ENCODE peak calls at places on chromosome 19, in four cellular contexts. B is breast epithelium, J is IMR-90, A is uterus. M is an unnamed sample.

GRCh38 chr19:47363758-47364529 is 14.8 kb downstream of the DHX34 start:
- DNase-seq in B (no peak), J (peak), A (no peak), M (no peak)

GRCh38 chr19:2616741-2617392 is 85.6 kb downstream of the GNG7 start:
- DNase-seq in B (no peak), J (no peak), A (no peak), M (no peak)

GRCh38 chr19:12885749-12886706 is 973 bp downstream of the KLF1 start:
- DNase-seq in B (no peak), J (no peak), A (no peak), M (no peak)

GRCh38 chr19:1247747-1248453 is 483 bp upstream of the MIDN start:
- DNase-seq in B (no peak), J (peak), A (peak), M (peak)

GRCh38 chr19:47020132-47020805 is 632 bp downstream of the NPAS1 start:
- DNase-seq in B (no peak), J (no peak), A (no peak), M (no peak)

GRCh38 chr19:30226464-30227070 is 145.6 kb upstream of the ZNF536 start:
- DNase-seq in B (no peak), J (no peak), A (no peak), M (no peak)

GRCh38 chr19:35973487-35973886 is 21.5 kb upstream of the SDHAF1 start:
- DNase-seq in B (no peak), J (no peak), A (no peak), M (no peak)

GRCh38 chr19:45498411-45499195 is at the start of gene PPM1N:
- DNase-seq in B (no peak), J (peak), A (no peak), M (no peak)

GRCh38 chr19:13122980-13123957 is 5.2 kb downstream of the NACC1 start:
- DNase-seq in B (no peak), J (no peak), A (no peak), M (no peak)

GRCh38 chr19:18304496-18305312 is 18.2 kb downstream of the LSM4 start:
- DNase-seq in B (peak), J (peak), A (peak), M (peak)

DNA sequence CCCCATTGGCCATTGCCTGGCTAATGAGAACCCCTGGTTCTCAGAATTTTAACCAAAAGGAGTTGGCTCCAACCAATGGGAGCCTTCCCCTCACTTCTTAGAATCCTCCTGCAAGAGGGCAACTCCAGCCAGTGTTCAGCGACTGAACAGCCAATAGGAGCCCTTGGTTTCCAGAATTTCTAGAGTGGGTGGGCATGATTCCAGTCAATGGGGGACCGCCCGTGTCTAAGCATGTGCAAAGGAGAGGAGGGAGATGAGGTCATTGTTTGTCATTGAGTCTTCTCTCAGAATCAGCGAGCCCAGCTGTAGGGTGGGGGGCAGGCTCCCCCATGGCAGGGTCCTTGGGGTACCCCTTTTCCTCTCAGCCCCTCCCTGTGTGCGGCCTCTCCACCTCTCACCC is 9.5 kb upstream of the SWSAP1 start:
- DNase-seq in B (no peak), J (no peak), A (no peak), M (no peak)
- TF ChIP-seq POLR2A in B (no peak), J (no peak), A (no peak), M (no peak)

GRCh38 chr19:9608912-9609311 is 12.1 kb downstream of the ZNF561 start:
- DNase-seq in B (no peak), J (no peak), A (no peak), M (no peak)

GRCh38 chr19:9615828-9616227 is 5.2 kb downstream of the ZNF561 start:
- DNase-seq in B (no peak), J (no peak), A (no peak), M (no peak)

GRCh38 chr19:9610484-9611113 is 10.4 kb downstream of the ZNF561 start:
- DNase-seq in B (no peak), J (no peak), A (no peak), M (no peak)
- H3K4me3 ChIP-seq in B (no peak), J (no peak), A (no peak), M (no peak)

GRCh38 chr19:19778666-19779065 is 42.9 kb downstream of the ZNF506 start:
- DNase-seq in B (no peak), J (no peak), A (no peak), M (no peak)

GRCh38 chr19:19774354-19775033 is 41.6 kb upstream of the ZNF14 start:
- DNase-seq in B (no peak), J (no peak), A (no peak), M (no peak)

GRCh38 chr19:19775891-19776205 is 42.9 kb upstream of the ZNF14 start:
- DNase-seq in B (no peak), J (no peak), A (no peak), M (no peak)

GRCh38 chr19:19777692-19778091 is 43.9 kb downstream of the ZNF506 start:
- DNase-seq in B (no peak), J (no peak), A (no peak), M (no peak)

GRCh38 chr19:19776206-19777008 is 43.5 kb upstream of the ZNF14 start:
- DNase-seq in B (peak), J (peak), A (peak), M (peak)
- TF ChIP-seq CTCF in B (no peak), J (no peak), A (no peak), M (no peak)

DNA sequence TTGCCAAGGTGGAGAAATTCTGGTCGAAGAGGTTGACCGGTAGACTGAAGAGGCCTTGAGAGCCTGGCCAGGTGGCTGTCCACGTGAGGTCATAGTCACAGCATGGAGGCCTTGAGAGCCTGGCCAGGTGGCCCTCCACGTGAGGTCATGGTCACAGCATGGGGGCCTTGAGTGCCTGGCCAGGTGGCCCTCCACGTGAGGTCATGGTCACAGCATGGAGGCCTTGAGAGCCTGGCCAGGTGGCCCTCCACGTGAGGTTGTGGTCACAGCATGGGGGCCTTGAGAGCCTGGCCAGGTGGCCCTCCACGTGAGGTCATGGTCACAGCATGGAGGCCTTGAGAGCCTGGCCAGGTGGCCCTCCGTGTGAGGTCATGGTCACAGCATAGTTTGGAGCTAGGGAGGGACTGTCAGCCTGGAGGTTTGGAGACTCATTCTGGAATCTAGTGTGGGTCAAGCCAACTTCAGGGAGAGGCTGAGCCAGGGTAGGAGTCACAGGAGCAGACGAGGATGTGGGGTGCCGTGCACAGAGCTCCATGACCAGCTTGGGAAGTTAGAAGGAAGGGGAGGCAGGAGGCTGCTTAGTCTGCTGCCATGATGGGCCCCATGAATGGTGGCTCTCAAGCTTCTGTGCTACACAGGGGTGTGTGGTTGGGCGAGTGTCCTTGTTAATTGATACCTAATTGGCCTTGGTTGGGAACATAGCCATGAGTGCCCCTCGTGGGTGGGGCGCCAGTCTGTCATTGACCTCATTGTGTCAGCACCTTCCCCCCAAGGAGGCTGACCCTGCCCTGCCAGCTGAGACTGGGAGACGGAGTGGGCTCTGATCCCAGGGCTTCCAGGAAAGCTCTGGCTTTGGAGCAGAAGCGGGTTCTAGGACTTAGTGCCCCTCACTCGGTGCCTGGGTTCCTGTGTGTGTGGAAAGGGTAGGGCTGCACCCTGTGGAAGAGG is 4.0 kb downstream of the LENG9 start:
- DNase-seq in B (no peak), J (no peak), A (no peak), M (no peak)
- TF ChIP-seq POLR2A in B (no peak), J (no peak), A (no peak), M (no peak)

DNA sequence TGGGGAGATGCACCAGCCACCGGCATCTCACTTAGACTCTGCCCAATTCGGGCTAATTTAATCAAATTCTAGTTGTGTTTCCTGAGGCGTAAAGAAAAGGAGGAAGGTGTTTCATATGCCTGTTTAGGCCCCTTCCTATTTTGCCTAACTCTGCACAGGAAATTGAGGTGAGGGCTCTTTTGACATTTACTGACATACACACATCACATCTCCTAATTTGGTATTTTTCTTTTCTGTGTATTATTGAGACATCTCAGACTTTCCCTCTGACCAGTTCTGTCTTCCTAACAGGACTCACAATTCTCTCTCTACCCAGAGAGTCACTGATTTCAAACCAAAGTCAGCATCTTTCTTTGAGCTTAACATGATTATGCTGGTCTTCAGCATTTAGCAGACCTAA is 7.9 kb downstream of the CEACAM3 start:
- DNase-seq in B (no peak), J (no peak), A (no peak), M (no peak)
- H3K4me3 ChIP-seq in B (no peak), J (no peak), A (no peak), M (no peak)